ENCODE peak calls at places on chromosomes 5 and 9, in nine cellular contexts. One of them, this sample, is unnamed.

GRCh38 chr9:135329571-135330306 is 149.8 kb upstream of the PPP1R26 start:
- DNase-seq in endodermal cell: peak; percentile 84
- DNase-seq in PC-3: no peak
- DNase-seq in NT2/D1: no peak
- DNase-seq in HCT116: no peak
- DNase-seq in colonic mucosa: no peak
- DNase-seq in mammary epithelial cell: no peak
- DNase-seq in K562: no peak
- DNase-seq in fibroblast of lung: no peak
- DNase-seq in this sample: no peak

GRCh38 chr9:98271479-98271878 is 16.0 kb upstream of the TBC1D2 start:
- DNase-seq in endodermal cell: peak; percentile 76
- DNase-seq in mammary epithelial cell: no peak
- DNase-seq in fibroblast of lung: no peak
- DNase-seq in HCT116: no peak
- DNase-seq in K562: peak; percentile 59
- DNase-seq in NT2/D1: no peak
- DNase-seq in colonic mucosa: no peak
- DNase-seq in PC-3: no peak
- DNase-seq in this sample: no peak

GRCh38 chr9:12884736-12885395 is 110.0 kb downstream of the LURAP1L start:
- DNase-seq in NT2/D1: no peak
- DNase-seq in endodermal cell: no peak
- DNase-seq in PC-3: peak; percentile 84
- DNase-seq in K562: no peak
- DNase-seq in mammary epithelial cell: peak; percentile 77
- DNase-seq in colonic mucosa: no peak
- DNase-seq in fibroblast of lung: peak; percentile 80
- DNase-seq in HCT116: peak; percentile 55
- DNase-seq in this sample: peak; percentile 34

GRCh38 chr5:3345195-3345594 is 250.4 kb upstream of the IRX1 start:
- DNase-seq in NT2/D1: no peak
- DNase-seq in colonic mucosa: no peak
- DNase-seq in mammary epithelial cell: no peak
- DNase-seq in HCT116: no peak
- DNase-seq in PC-3: no peak
- DNase-seq in endodermal cell: peak; percentile 21
- DNase-seq in K562: no peak
- DNase-seq in fibroblast of lung: no peak
- DNase-seq in this sample: no peak

GRCh38 chr9:27394826-27395201 is 97.9 kb upstream of the EQTN start:
- DNase-seq in HCT116: no peak
- DNase-seq in K562: no peak
- DNase-seq in NT2/D1: no peak
- DNase-seq in mammary epithelial cell: peak; percentile 25
- DNase-seq in PC-3: no peak
- DNase-seq in endodermal cell: no peak
- DNase-seq in fibroblast of lung: no peak
- DNase-seq in colonic mucosa: no peak
- DNase-seq in this sample: no peak

GRCh38 chr5:61675015-61675692 is 343.1 kb downstream of the ZSWIM6 start:
- DNase-seq in HCT116: peak; percentile 12
- DNase-seq in K562: no peak
- DNase-seq in NT2/D1: peak; percentile 18
- DNase-seq in fibroblast of lung: no peak
- DNase-seq in PC-3: peak; percentile 8
- DNase-seq in endodermal cell: peak; percentile 61
- DNase-seq in colonic mucosa: peak; percentile 50
- DNase-seq in mammary epithelial cell: peak; percentile 18
- DNase-seq in this sample: no peak

GRCh38 chr5:134647750-134648424 is 698 bp upstream of the SEC24A start:
- DNase-seq in HCT116: peak; percentile 2
- DNase-seq in PC-3: no peak
- DNase-seq in colonic mucosa: no peak
- DNase-seq in K562: no peak
- DNase-seq in endodermal cell: no peak
- DNase-seq in mammary epithelial cell: peak; percentile 76
- DNase-seq in NT2/D1: no peak
- DNase-seq in fibroblast of lung: peak; percentile 68
- DNase-seq in this sample: peak; percentile 80

GRCh38 chr5:5278815-5279381 is 138.8 kb downstream of the ADAMTS16 start:
- DNase-seq in colonic mucosa: no peak
- DNase-seq in endodermal cell: no peak
- DNase-seq in K562: no peak
- DNase-seq in NT2/D1: no peak
- DNase-seq in PC-3: no peak
- DNase-seq in mammary epithelial cell: no peak
- DNase-seq in fibroblast of lung: no peak
- DNase-seq in HCT116: no peak
- DNase-seq in this sample: no peak

GRCh38 chr5:15450473-15450872 is 49.5 kb upstream of the FBXL7 start:
- DNase-seq in endodermal cell: no peak
- DNase-seq in HCT116: no peak
- DNase-seq in NT2/D1: no peak
- DNase-seq in colonic mucosa: no peak
- DNase-seq in K562: no peak
- DNase-seq in fibroblast of lung: no peak
- DNase-seq in mammary epithelial cell: no peak
- DNase-seq in PC-3: no peak
- DNase-seq in this sample: no peak

GRCh38 chr9:31799953-31800609 is 584.4 kb upstream of the ACO1 start:
- DNase-seq in K562: no peak
- DNase-seq in HCT116: peak; percentile 19
- DNase-seq in endodermal cell: peak; percentile 63
- DNase-seq in fibroblast of lung: peak; percentile 18
- DNase-seq in PC-3: peak; percentile 41
- DNase-seq in mammary epithelial cell: peak; percentile 41
- DNase-seq in NT2/D1: peak; percentile 63
- DNase-seq in colonic mucosa: no peak
- DNase-seq in this sample: peak; percentile 67

GRCh38 chr9:74953235-74953741 is 576 bp upstream of the C9orf40 start:
- DNase-seq in PC-3: no peak
- DNase-seq in NT2/D1: no peak
- DNase-seq in mammary epithelial cell: peak; percentile 8
- DNase-seq in endodermal cell: no peak
- DNase-seq in fibroblast of lung: no peak
- DNase-seq in K562: no peak
- DNase-seq in HCT116: no peak
- DNase-seq in colonic mucosa: peak; percentile 20
- DNase-seq in this sample: peak; percentile 44

GRCh38 chr9:107638922-107639321 is 149.4 kb upstream of the KLF4 start:
- DNase-seq in K562: no peak
- DNase-seq in mammary epithelial cell: no peak
- DNase-seq in HCT116: no peak
- DNase-seq in colonic mucosa: peak; percentile 88
- DNase-seq in NT2/D1: no peak
- DNase-seq in PC-3: no peak
- DNase-seq in endodermal cell: no peak
- DNase-seq in fibroblast of lung: peak; percentile 53
- DNase-seq in this sample: peak; percentile 78

GRCh38 chr5:74357827-74358226 is 282.7 kb downstream of the ENC1 start:
- DNase-seq in NT2/D1: no peak
- DNase-seq in colonic mucosa: no peak
- DNase-seq in fibroblast of lung: no peak
- DNase-seq in PC-3: no peak
- DNase-seq in K562: no peak
- DNase-seq in HCT116: no peak
- DNase-seq in endodermal cell: no peak
- DNase-seq in mammary epithelial cell: no peak
- DNase-seq in this sample: no peak

GRCh38 chr9:109158656-109159055 is 8.4 kb downstream of the FRRS1L start:
- DNase-seq in colonic mucosa: no peak
- DNase-seq in PC-3: no peak
- DNase-seq in mammary epithelial cell: no peak
- DNase-seq in fibroblast of lung: peak; percentile 8
- DNase-seq in NT2/D1: no peak
- DNase-seq in HCT116: no peak
- DNase-seq in K562: no peak
- DNase-seq in endodermal cell: no peak
- DNase-seq in this sample: peak; percentile 44

GRCh38 chr5:169923988-169924387 is 56.3 kb downstream of the INSYN2B start:
- DNase-seq in K562: no peak
- DNase-seq in HCT116: no peak
- DNase-seq in mammary epithelial cell: no peak
- DNase-seq in colonic mucosa: no peak
- DNase-seq in endodermal cell: no peak
- DNase-seq in fibroblast of lung: no peak
- DNase-seq in NT2/D1: no peak
- DNase-seq in PC-3: no peak
- DNase-seq in this sample: no peak

GRCh38 chr5:17255471-17256016 is 38.1 kb downstream of the BASP1 start:
- DNase-seq in mammary epithelial cell: peak; percentile 19
- DNase-seq in HCT116: no peak
- DNase-seq in PC-3: peak; percentile 80
- DNase-seq in K562: no peak
- DNase-seq in endodermal cell: no peak
- DNase-seq in fibroblast of lung: no peak
- DNase-seq in NT2/D1: no peak
- DNase-seq in colonic mucosa: no peak
- DNase-seq in this sample: no peak
- H3K4me3 ChIP-seq in mammary epithelial cell: no peak overlapping the region
- H3K4me3 ChIP-seq in HCT116: no peak overlapping the region
- H3K4me3 ChIP-seq in PC-3: no peak overlapping the region
- H3K4me3 ChIP-seq in K562: no peak overlapping the region
- H3K4me3 ChIP-seq in endodermal cell: no peak overlapping the region
- H3K4me3 ChIP-seq in fibroblast of lung: no peak overlapping the region
- H3K4me3 ChIP-seq in NT2/D1: no peak overlapping the region
- H3K4me3 ChIP-seq in colonic mucosa: no peak overlapping the region
- H3K4me3 ChIP-seq in this sample: peak overlapping the region; percentile 43

DNA sequence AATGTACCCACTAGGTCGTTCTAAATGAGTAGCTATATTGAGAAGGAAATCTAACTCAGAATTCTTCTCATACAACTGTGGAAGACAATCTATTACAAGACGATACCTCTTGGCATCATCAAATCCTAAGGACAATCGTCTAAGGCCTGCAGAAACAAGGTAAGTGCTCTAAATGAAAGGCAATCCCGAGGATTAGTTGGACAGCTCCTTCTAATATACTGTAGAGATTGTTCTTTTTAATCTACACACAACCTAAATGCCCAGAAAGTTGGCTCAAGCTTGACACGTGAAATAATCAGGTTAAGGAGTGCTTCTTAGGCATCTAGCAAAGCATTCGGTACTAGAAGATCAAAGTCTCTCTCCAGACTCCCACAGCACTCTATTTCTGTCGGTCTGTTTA is 55.1 kb downstream of the MED27 start:
- DNase-seq in HCT116: no peak
- DNase-seq in endodermal cell: no peak
- DNase-seq in PC-3: no peak
- DNase-seq in mammary epithelial cell: no peak
- DNase-seq in NT2/D1: no peak
- DNase-seq in K562: no peak
- DNase-seq in colonic mucosa: no peak
- DNase-seq in fibroblast of lung: no peak
- DNase-seq in this sample: no peak
- H3K4me1 ChIP-seq in HCT116: peaks cover 8% of the 10 kb centered on the region
- H3K4me1 ChIP-seq in endodermal cell: peaks cover 8% of the 10 kb centered on the region
- H3K4me1 ChIP-seq in PC-3: peaks cover 41% of the 10 kb centered on the region
- H3K4me1 ChIP-seq in mammary epithelial cell: peaks cover 62% of the 10 kb centered on the region
- H3K4me1 ChIP-seq in NT2/D1: peaks cover 3% of the 10 kb centered on the region
- H3K4me1 ChIP-seq in K562: no peaks in the 10 kb centered on the region
- H3K4me1 ChIP-seq in colonic mucosa: no peaks in the 10 kb centered on the region
- H3K4me1 ChIP-seq in fibroblast of lung: peaks cover 5% of the 10 kb centered on the region
- H3K4me1 ChIP-seq in this sample: peaks cover 22% of the 10 kb centered on the region

DNA sequence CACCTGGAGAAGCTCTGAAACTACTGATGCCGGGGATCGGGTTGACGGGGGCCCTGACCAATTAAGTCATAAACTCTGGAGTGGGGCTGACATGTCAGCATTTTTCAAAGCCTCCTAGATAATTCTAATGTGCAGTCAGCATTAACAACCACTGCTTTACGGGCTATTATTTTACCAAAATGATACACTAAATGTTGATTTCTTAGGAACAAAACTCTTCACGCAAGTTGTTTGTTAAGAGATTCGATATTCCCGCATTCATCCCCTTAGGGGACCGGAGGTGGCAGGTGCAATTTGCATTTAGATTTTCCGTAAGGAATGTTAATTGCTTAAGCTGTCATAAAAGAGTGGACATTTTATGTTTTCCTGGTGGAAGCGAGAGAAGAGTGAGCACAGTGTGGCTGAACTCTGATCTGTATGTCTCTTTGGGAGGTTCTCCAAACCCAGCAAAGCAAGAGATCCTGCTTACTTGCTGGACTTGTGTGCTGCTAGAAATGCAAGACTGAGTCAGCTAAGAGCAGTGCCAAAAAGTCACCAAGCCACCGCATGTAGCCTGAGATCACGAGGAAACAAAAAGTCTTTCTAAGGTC is 77.6 kb downstream of the UGCG start:
- DNase-seq in mammary epithelial cell: no peak
- DNase-seq in fibroblast of lung: peak; percentile 76
- DNase-seq in NT2/D1: no peak
- DNase-seq in PC-3: peak; percentile 43
- DNase-seq in K562: no peak
- DNase-seq in endodermal cell: no peak
- DNase-seq in colonic mucosa: peak; percentile 44
- DNase-seq in HCT116: no peak
- DNase-seq in this sample: no peak
- H3K9ac ChIP-seq in mammary epithelial cell: no peak overlapping the region
- H3K9ac ChIP-seq in fibroblast of lung: no peak overlapping the region
- H3K9ac ChIP-seq in NT2/D1: no peak overlapping the region
- H3K9ac ChIP-seq in PC-3: no peak overlapping the region
- H3K9ac ChIP-seq in K562: no peak overlapping the region
- H3K9ac ChIP-seq in endodermal cell: no peak overlapping the region
- H3K9ac ChIP-seq in colonic mucosa: peak overlapping the region; percentile 46
- H3K9ac ChIP-seq in HCT116: no peak overlapping the region
- H3K9ac ChIP-seq in this sample: peak overlapping the region; percentile 48

GRCh38 chr5:154937186-154937717 is 759 bp downstream of the GEMIN5 start:
- DNase-seq in colonic mucosa: no peak
- DNase-seq in NT2/D1: no peak
- DNase-seq in K562: no peak
- DNase-seq in PC-3: peak; percentile 1
- DNase-seq in endodermal cell: peak; percentile 44
- DNase-seq in mammary epithelial cell: peak; percentile 7
- DNase-seq in fibroblast of lung: peak; percentile 12
- DNase-seq in HCT116: no peak
- DNase-seq in this sample: peak; percentile 15

GRCh38 chr5:154940772-154941620 is at the start of gene MRPL22:
- DNase-seq in K562: peak; percentile 92
- DNase-seq in endodermal cell: peak; percentile 97
- DNase-seq in mammary epithelial cell: peak; percentile 91
- DNase-seq in PC-3: peak; percentile 89
- DNase-seq in NT2/D1: peak; percentile 77
- DNase-seq in colonic mucosa: peak; percentile 95
- DNase-seq in HCT116: peak; percentile 87
- DNase-seq in fibroblast of lung: peak; percentile 93
- DNase-seq in this sample: peak; percentile 97

GRCh38 chr5:154943527-154943926 is 2.7 kb downstream of the MRPL22 start:
- DNase-seq in HCT116: no peak
- DNase-seq in fibroblast of lung: no peak
- DNase-seq in endodermal cell: no peak
- DNase-seq in NT2/D1: no peak
- DNase-seq in K562: no peak
- DNase-seq in mammary epithelial cell: no peak
- DNase-seq in PC-3: no peak
- DNase-seq in colonic mucosa: no peak
- DNase-seq in this sample: no peak

GRCh38 chr5:154937718-154938466 is at the start of gene GEMIN5:
- DNase-seq in endodermal cell: peak; percentile 96
- DNase-seq in NT2/D1: peak; percentile 80
- DNase-seq in fibroblast of lung: peak; percentile 82
- DNase-seq in mammary epithelial cell: peak; percentile 87
- DNase-seq in colonic mucosa: peak; percentile 91
- DNase-seq in HCT116: peak; percentile 77
- DNase-seq in PC-3: peak; percentile 86
- DNase-seq in K562: peak; percentile 93
- DNase-seq in this sample: peak; percentile 93

GRCh38 chr5:154940375-154940771 is 500 bp upstream of the MRPL22 start:
- DNase-seq in fibroblast of lung: no peak
- DNase-seq in HCT116: no peak
- DNase-seq in mammary epithelial cell: no peak
- DNase-seq in PC-3: no peak
- DNase-seq in endodermal cell: no peak
- DNase-seq in NT2/D1: no peak
- DNase-seq in colonic mucosa: no peak
- DNase-seq in K562: no peak
- DNase-seq in this sample: no peak
- H3K4me3 ChIP-seq in fibroblast of lung: peak overlapping the region; percentile 97
- H3K4me3 ChIP-seq in HCT116: peak overlapping the region; percentile 73
- H3K4me3 ChIP-seq in mammary epithelial cell: peak overlapping the region; percentile 94
- H3K4me3 ChIP-seq in PC-3: peak overlapping the region; percentile 87
- H3K4me3 ChIP-seq in endodermal cell: peak overlapping the region; percentile 98
- H3K4me3 ChIP-seq in NT2/D1: peak overlapping the region; percentile 70
- H3K4me3 ChIP-seq in colonic mucosa: peak overlapping the region; percentile 86
- H3K4me3 ChIP-seq in K562: peak overlapping the region; percentile 69
- H3K4me3 ChIP-seq in this sample: peak overlapping the region; percentile 95